ENCODE peak calls at places on chromosomes 1 and 21, in five cellular contexts. One of them, this sample, is unnamed.
A peak's percentile ranks its signal among the peaks of the same experiment; 100 is the strongest.

GRCh38 chr21:34889287-34889536 is 159.9 kb downstream of the RUNX1 start:
- DNase-seq in tibial nerve: no peak
- DNase-seq in ascending aorta: peak; percentile 77
- DNase-seq in psoas muscle: peak; percentile 76
- DNase-seq in IMR-90: peak; percentile 74
- DNase-seq in this sample: peak; percentile 61

GRCh38 chr1:113233441-113233840 is 156.9 kb upstream of the MAGI3 start:
- DNase-seq in tibial nerve: no peak
- DNase-seq in ascending aorta: no peak
- DNase-seq in IMR-90: no peak
- DNase-seq in psoas muscle: no peak
- DNase-seq in this sample: no peak

GRCh38 chr1:192610114-192610958 is 25.6 kb upstream of the RGS13 start:
- DNase-seq in ascending aorta: no peak
- DNase-seq in IMR-90: peak; percentile 45
- DNase-seq in psoas muscle: no peak
- DNase-seq in tibial nerve: no peak
- DNase-seq in this sample: no peak

GRCh38 chr1:180270767-180271639 is 40.9 kb downstream of the LHX4 start:
- DNase-seq in IMR-90: peak; percentile 88
- DNase-seq in ascending aorta: no peak
- DNase-seq in tibial nerve: no peak
- DNase-seq in psoas muscle: no peak
- DNase-seq in this sample: no peak

GRCh38 chr1:199780948-199781347 is 246.6 kb upstream of the NR5A2 start:
- DNase-seq in IMR-90: peak; percentile 70
- DNase-seq in psoas muscle: no peak
- DNase-seq in tibial nerve: no peak
- DNase-seq in ascending aorta: no peak
- DNase-seq in this sample: no peak

GRCh38 chr1:242534753-242535152 is 10.3 kb upstream of the PLD5 start:
- DNase-seq in psoas muscle: no peak
- DNase-seq in ascending aorta: no peak
- DNase-seq in IMR-90: no peak
- DNase-seq in tibial nerve: no peak
- DNase-seq in this sample: no peak

GRCh38 chr1:157272899-157273774 is 134.9 kb upstream of the ETV3 start:
- DNase-seq in ascending aorta: no peak
- DNase-seq in psoas muscle: no peak
- DNase-seq in IMR-90: no peak
- DNase-seq in tibial nerve: no peak
- DNase-seq in this sample: no peak

GRCh38 chr1:160410412-160411005 is 10.1 kb downstream of the VANGL2 start:
- DNase-seq in ascending aorta: peak; percentile 40
- DNase-seq in psoas muscle: no peak
- DNase-seq in IMR-90: no peak
- DNase-seq in tibial nerve: no peak
- DNase-seq in this sample: no peak

GRCh38 chr1:228838717-228839500 is 103.6 kb downstream of the RHOU start:
- DNase-seq in psoas muscle: no peak
- DNase-seq in tibial nerve: no peak
- DNase-seq in ascending aorta: no peak
- DNase-seq in IMR-90: peak; percentile 78
- DNase-seq in this sample: no peak

GRCh38 chr1:245197911-245198379 is 43.2 kb downstream of the KIF26B start:
- DNase-seq in psoas muscle: no peak
- DNase-seq in IMR-90: peak; percentile 79
- DNase-seq in ascending aorta: no peak
- DNase-seq in tibial nerve: no peak
- DNase-seq in this sample: no peak

GRCh38 chr1:155086182-155086741 is 7.6 kb downstream of the EFNA3 start:
- DNase-seq in psoas muscle: peak; percentile 83
- DNase-seq in IMR-90: no peak
- DNase-seq in ascending aorta: peak; percentile 87
- DNase-seq in tibial nerve: no peak
- DNase-seq in this sample: peak; percentile 84

GRCh38 chr1:110355321-110355720 is 16.1 kb downstream of the RBM15 start:
- DNase-seq in ascending aorta: no peak
- DNase-seq in psoas muscle: no peak
- DNase-seq in IMR-90: no peak
- DNase-seq in tibial nerve: no peak
- DNase-seq in this sample: no peak

GRCh38 chr1:241857131-241857530 is 9.1 kb downstream of the EXO1 start:
- DNase-seq in tibial nerve: no peak
- DNase-seq in IMR-90: no peak
- DNase-seq in ascending aorta: no peak
- DNase-seq in psoas muscle: no peak
- DNase-seq in this sample: no peak

GRCh38 chr1:85344256-85344694 is 67.8 kb upstream of the BCL10 start:
- DNase-seq in tibial nerve: no peak
- DNase-seq in ascending aorta: no peak
- DNase-seq in IMR-90: peak; percentile 63
- DNase-seq in psoas muscle: no peak
- DNase-seq in this sample: peak; percentile 36

GRCh38 chr1:170377896-170378634 is 153.9 kb upstream of the GORAB start:
- DNase-seq in psoas muscle: no peak
- DNase-seq in IMR-90: no peak
- DNase-seq in tibial nerve: no peak
- DNase-seq in ascending aorta: no peak
- DNase-seq in this sample: no peak

GRCh38 chr1:25432749-25433388 is 2.2 kb downstream of the MACO1 start:
- DNase-seq in psoas muscle: no peak
- DNase-seq in IMR-90: no peak
- DNase-seq in tibial nerve: no peak
- DNase-seq in ascending aorta: no peak
- DNase-seq in this sample: no peak

GRCh38 chr1:22639286-22639685 is 2.9 kb downstream of the C1QA start:
- DNase-seq in IMR-90: peak; percentile 67
- DNase-seq in tibial nerve: no peak
- DNase-seq in psoas muscle: peak; percentile 42
- DNase-seq in ascending aorta: no peak
- DNase-seq in this sample: peak; percentile 32

GRCh38 chr1:37932759-37933158 is 14.1 kb downstream of the INPP5B start:
- DNase-seq in tibial nerve: no peak
- DNase-seq in ascending aorta: no peak
- DNase-seq in psoas muscle: no peak
- DNase-seq in IMR-90: peak; percentile 89
- DNase-seq in this sample: no peak

GRCh38 chr1:180183426-180183825 is 28.8 kb downstream of the QSOX1 start:
- DNase-seq in ascending aorta: no peak
- DNase-seq in IMR-90: no peak
- DNase-seq in psoas muscle: no peak
- DNase-seq in tibial nerve: no peak
- DNase-seq in this sample: no peak

GRCh38 chr21:34261841-34262832 is 101.7 kb upstream of the KCNE2 start:
- DNase-seq in tibial nerve: no peak
- DNase-seq in IMR-90: no peak
- DNase-seq in ascending aorta: no peak
- DNase-seq in psoas muscle: no peak
- DNase-seq in this sample: no peak

GRCh38 chr21:25895565-25896205 is 160.9 kb downstream of the GABPA start:
- DNase-seq in psoas muscle: no peak
- DNase-seq in ascending aorta: no peak
- DNase-seq in tibial nerve: no peak
- DNase-seq in IMR-90: peak; percentile 45
- DNase-seq in this sample: no peak

GRCh38 chr1:218665216-218665615 is 320.1 kb downstream of the TGFB2 start:
- DNase-seq in IMR-90: peak; percentile 61
- DNase-seq in psoas muscle: peak; percentile 74
- DNase-seq in tibial nerve: peak; percentile 37
- DNase-seq in ascending aorta: peak; percentile 83
- DNase-seq in this sample: peak; percentile 61

GRCh38 chr1:53172751-53173498 is 23.7 kb upstream of the CPT2 start:
- DNase-seq in IMR-90: no peak
- DNase-seq in tibial nerve: no peak
- DNase-seq in psoas muscle: no peak
- DNase-seq in ascending aorta: no peak
- DNase-seq in this sample: no peak

GRCh38 chr1:72282271-72282656 is at the start of gene NEGR1:
- DNase-seq in tibial nerve: peak; percentile 29
- DNase-seq in IMR-90: peak; percentile 68
- DNase-seq in ascending aorta: peak; percentile 81
- DNase-seq in psoas muscle: peak; percentile 78
- DNase-seq in this sample: peak; percentile 72

GRCh38 chr1:94803517-94804441 is 16.4 kb upstream of the SLC44A3 start:
- DNase-seq in ascending aorta: no peak
- DNase-seq in tibial nerve: peak; percentile 30
- DNase-seq in psoas muscle: no peak
- DNase-seq in IMR-90: peak; percentile 57
- DNase-seq in this sample: peak; percentile 59

GRCh38 chr1:17438977-17439249 is 564 bp downstream of the RCC2 start:
- DNase-seq in psoas muscle: no peak
- DNase-seq in IMR-90: no peak
- DNase-seq in ascending aorta: no peak
- DNase-seq in tibial nerve: no peak
- DNase-seq in this sample: no peak

GRCh38 chr1:245742891-245743290 is 588.1 kb downstream of the KIF26B start:
- DNase-seq in IMR-90: no peak
- DNase-seq in ascending aorta: no peak
- DNase-seq in psoas muscle: no peak
- DNase-seq in tibial nerve: no peak
- DNase-seq in this sample: no peak

GRCh38 chr1:100350787-100351094 is 1.6 kb upstream of the CDC14A start:
- DNase-seq in tibial nerve: no peak
- DNase-seq in psoas muscle: no peak
- DNase-seq in ascending aorta: no peak
- DNase-seq in IMR-90: no peak
- DNase-seq in this sample: no peak

GRCh38 chr1:47934243-47934805 is 62.9 kb downstream of the TRABD2B start:
- DNase-seq in IMR-90: no peak
- DNase-seq in ascending aorta: peak; percentile 80
- DNase-seq in tibial nerve: peak; percentile 76
- DNase-seq in psoas muscle: peak; percentile 87
- DNase-seq in this sample: peak; percentile 28

GRCh38 chr1:100791586-100791985 is 72.0 kb downstream of the VCAM1 start:
- DNase-seq in ascending aorta: no peak
- DNase-seq in IMR-90: peak; percentile 66
- DNase-seq in psoas muscle: no peak
- DNase-seq in tibial nerve: no peak
- DNase-seq in this sample: no peak

GRCh38 chr1:200641175-200641489 is 20.6 kb upstream of the KIF14 start:
- DNase-seq in tibial nerve: no peak
- DNase-seq in IMR-90: peak; percentile 11
- DNase-seq in psoas muscle: no peak
- DNase-seq in ascending aorta: no peak
- DNase-seq in this sample: no peak

GRCh38 chr21:15857740-15858139 is 128.0 kb downstream of the USP25 start:
- DNase-seq in ascending aorta: no peak
- DNase-seq in psoas muscle: no peak
- DNase-seq in tibial nerve: no peak
- DNase-seq in IMR-90: no peak
- DNase-seq in this sample: no peak

GRCh38 chr21:15853126-15853525 is 123.3 kb downstream of the USP25 start:
- DNase-seq in IMR-90: no peak
- DNase-seq in psoas muscle: no peak
- DNase-seq in tibial nerve: no peak
- DNase-seq in ascending aorta: no peak
- DNase-seq in this sample: no peak

GRCh38 chr21:15852146-15852545 is 122.4 kb downstream of the USP25 start:
- DNase-seq in IMR-90: no peak
- DNase-seq in ascending aorta: no peak
- DNase-seq in tibial nerve: no peak
- DNase-seq in psoas muscle: no peak
- DNase-seq in this sample: no peak

DNA sequence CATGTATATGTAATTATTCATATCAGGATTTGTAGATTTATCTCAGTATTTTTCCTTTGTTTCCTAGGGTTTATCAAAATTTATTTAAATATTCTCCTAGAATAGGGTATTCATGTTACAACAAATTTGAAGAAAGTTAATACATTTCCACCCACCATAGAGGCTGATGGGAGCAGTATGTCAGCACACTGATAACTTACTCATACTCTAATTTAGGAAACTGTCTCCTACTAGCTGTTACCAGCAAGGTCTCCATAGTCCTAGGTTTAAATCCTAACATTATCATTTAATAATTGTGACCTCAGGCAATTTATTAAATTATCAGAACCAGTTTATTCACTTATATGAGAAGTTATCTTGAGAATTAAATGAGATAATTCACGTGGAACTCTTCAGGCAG is 127.0 kb downstream of the USP25 start:
- DNase-seq in ascending aorta: no peak
- DNase-seq in psoas muscle: no peak
- DNase-seq in tibial nerve: no peak
- DNase-seq in IMR-90: no peak
- DNase-seq in this sample: no peak
- H3K9me3 ChIP-seq in ascending aorta: no peaks in the 10 kb centered on the region
- H3K9me3 ChIP-seq in psoas muscle: no peaks in the 10 kb centered on the region
- H3K9me3 ChIP-seq in tibial nerve: no peaks in the 10 kb centered on the region
- H3K9me3 ChIP-seq in IMR-90: no peaks in the 10 kb centered on the region
- H3K9me3 ChIP-seq in this sample: no peaks in the 10 kb centered on the region

GRCh38 chr1:206850401-206850800 is 15.0 kb upstream of the IL20 start:
- DNase-seq in psoas muscle: no peak
- DNase-seq in IMR-90: no peak
- DNase-seq in ascending aorta: no peak
- DNase-seq in tibial nerve: no peak
- DNase-seq in this sample: no peak
- H3K9me3 ChIP-seq in psoas muscle: peaks cover 3% of the 10 kb centered on the region
- H3K9me3 ChIP-seq in IMR-90: no peaks in the 10 kb centered on the region
- H3K9me3 ChIP-seq in ascending aorta: peaks cover 6% of the 10 kb centered on the region
- H3K9me3 ChIP-seq in tibial nerve: no peaks in the 10 kb centered on the region
- H3K9me3 ChIP-seq in this sample: no peaks in the 10 kb centered on the region

DNA sequence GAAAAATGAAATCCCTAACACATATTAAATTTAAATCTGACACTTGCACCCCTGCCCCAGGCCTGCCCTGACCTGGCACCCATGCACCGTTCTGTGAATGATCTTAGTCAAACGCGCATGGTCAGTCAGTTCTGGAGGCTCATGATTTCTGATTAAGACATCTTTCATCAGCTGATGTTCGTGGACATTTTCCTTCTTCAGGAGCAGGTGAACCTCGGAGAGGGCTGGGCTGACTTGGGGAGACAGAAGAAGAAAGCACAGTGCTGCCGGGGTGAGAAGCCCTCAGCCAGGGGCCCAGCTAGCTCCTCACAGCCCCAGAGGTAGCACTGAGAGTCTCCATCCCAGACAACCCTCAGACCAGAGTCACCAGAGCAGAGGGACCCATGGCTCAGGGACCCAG is 134.5 kb upstream of the AJAP1 start:
- DNase-seq in psoas muscle: no peak
- DNase-seq in ascending aorta: no peak
- DNase-seq in IMR-90: no peak
- DNase-seq in tibial nerve: no peak
- DNase-seq in this sample: no peak
- H3K9me3 ChIP-seq in psoas muscle: no peaks in the 10 kb centered on the region
- H3K9me3 ChIP-seq in ascending aorta: no peaks in the 10 kb centered on the region
- H3K9me3 ChIP-seq in IMR-90: peaks cover 40% of the 10 kb centered on the region
- H3K9me3 ChIP-seq in tibial nerve: no peaks in the 10 kb centered on the region
- H3K9me3 ChIP-seq in this sample: no peaks in the 10 kb centered on the region

DNA sequence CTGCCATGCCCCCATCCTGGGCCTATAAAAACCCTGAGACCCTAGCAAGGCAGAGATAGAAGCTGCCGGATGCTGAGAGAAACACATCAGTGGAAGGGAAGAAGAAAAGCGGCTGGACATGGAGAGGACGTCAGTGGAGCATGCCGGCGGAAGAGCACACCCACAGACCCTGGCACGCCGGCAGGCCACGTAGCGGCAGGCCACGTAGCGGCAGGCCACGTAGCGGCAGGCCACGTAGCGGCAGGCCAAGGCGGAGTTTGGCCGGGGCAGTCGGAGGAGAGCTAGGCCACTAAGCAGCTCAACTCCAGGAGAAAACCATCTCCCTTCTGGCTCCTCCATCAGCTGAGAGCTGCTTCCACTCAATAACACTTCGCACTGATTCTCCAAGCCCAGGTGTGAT is 35.1 kb downstream of the LRRC3 start:
- DNase-seq in IMR-90: no peak
- DNase-seq in tibial nerve: no peak
- DNase-seq in ascending aorta: no peak
- DNase-seq in psoas muscle: no peak
- DNase-seq in this sample: no peak
- H3K9me3 ChIP-seq in IMR-90: peaks cover 24% of the 10 kb centered on the region
- H3K9me3 ChIP-seq in tibial nerve: peaks cover 4% of the 10 kb centered on the region
- H3K9me3 ChIP-seq in ascending aorta: peaks cover 19% of the 10 kb centered on the region
- H3K9me3 ChIP-seq in psoas muscle: no peaks in the 10 kb centered on the region
- H3K9me3 ChIP-seq in this sample: no peaks in the 10 kb centered on the region